ENCODE peak calls at places on chromosomes 3 and 15, in five cellular contexts. One of them, this sample, is unnamed.

GRCh38 chr3:141623732-141624131 is 114.4 kb upstream of the RNF7 start:
- DNase-seq in endothelial cell of umbilical vein: no peak
- DNase-seq in GM23248: no peak
- DNase-seq in OCI-LY7: no peak
- DNase-seq in tibial nerve: no peak
- DNase-seq in this sample: no peak

GRCh38 chr3:176584413-176585176 is 612.7 kb downstream of the TBL1XR1 start:
- DNase-seq in OCI-LY7: no peak
- DNase-seq in tibial nerve: no peak
- DNase-seq in endothelial cell of umbilical vein: peak; percentile 39
- DNase-seq in GM23248: peak; percentile 72
- DNase-seq in this sample: no peak

GRCh38 chr3:105836533-105836932 is 32.3 kb downstream of the CBLB start:
- DNase-seq in GM23248: peak; percentile 91
- DNase-seq in endothelial cell of umbilical vein: no peak
- DNase-seq in tibial nerve: no peak
- DNase-seq in OCI-LY7: peak; percentile 71
- DNase-seq in this sample: no peak

GRCh38 chr3:98272126-98272525 is 8.1 kb downstream of the OR5H6 start:
- DNase-seq in endothelial cell of umbilical vein: no peak
- DNase-seq in OCI-LY7: no peak
- DNase-seq in tibial nerve: no peak
- DNase-seq in GM23248: no peak
- DNase-seq in this sample: no peak

GRCh38 chr3:132981746-132982145 is 56.4 kb upstream of the TMEM108 start:
- DNase-seq in OCI-LY7: no peak
- DNase-seq in tibial nerve: no peak
- DNase-seq in endothelial cell of umbilical vein: no peak
- DNase-seq in GM23248: no peak
- DNase-seq in this sample: peak; percentile 18

GRCh38 chr15:27587810-27588209 is 511.3 kb downstream of the OCA2 start:
- DNase-seq in tibial nerve: no peak
- DNase-seq in GM23248: no peak
- DNase-seq in OCI-LY7: no peak
- DNase-seq in endothelial cell of umbilical vein: no peak
- DNase-seq in this sample: peak; percentile 96

GRCh38 chr3:4995500-4996053 is 16.3 kb downstream of the BHLHE40 start:
- DNase-seq in OCI-LY7: no peak
- DNase-seq in tibial nerve: no peak
- DNase-seq in endothelial cell of umbilical vein: no peak
- DNase-seq in GM23248: peak; percentile 98
- DNase-seq in this sample: no peak

GRCh38 chr15:39300451-39301153 is 280.3 kb upstream of the THBS1 start:
- DNase-seq in endothelial cell of umbilical vein: peak; percentile 81
- DNase-seq in tibial nerve: no peak
- DNase-seq in OCI-LY7: no peak
- DNase-seq in GM23248: peak; percentile 83
- DNase-seq in this sample: no peak

GRCh38 chr15:99452728-99453643 is 112.8 kb upstream of the MEF2A start:
- DNase-seq in GM23248: no peak
- DNase-seq in endothelial cell of umbilical vein: peak; percentile 67
- DNase-seq in tibial nerve: peak; percentile 69
- DNase-seq in OCI-LY7: no peak
- DNase-seq in this sample: no peak

GRCh38 chr15:63363292-63363691 is 18.4 kb downstream of the CA12 start:
- DNase-seq in endothelial cell of umbilical vein: no peak
- DNase-seq in GM23248: no peak
- DNase-seq in OCI-LY7: no peak
- DNase-seq in tibial nerve: no peak
- DNase-seq in this sample: no peak

GRCh38 chr3:181906338-181906737 is 194.6 kb downstream of the SOX2 start:
- DNase-seq in tibial nerve: no peak
- DNase-seq in OCI-LY7: no peak
- DNase-seq in GM23248: no peak
- DNase-seq in endothelial cell of umbilical vein: no peak
- DNase-seq in this sample: no peak

GRCh38 chr3:167814441-167814951 is 79.0 kb downstream of the SERPINI1 start:
- DNase-seq in endothelial cell of umbilical vein: no peak
- DNase-seq in tibial nerve: peak; percentile 24
- DNase-seq in GM23248: peak; percentile 75
- DNase-seq in OCI-LY7: no peak
- DNase-seq in this sample: no peak

GRCh38 chr15:70762469-70763119 is 764 bp downstream of the UACA start:
- DNase-seq in GM23248: peak; percentile 87
- DNase-seq in OCI-LY7: no peak
- DNase-seq in endothelial cell of umbilical vein: peak; percentile 59
- DNase-seq in tibial nerve: peak; percentile 58
- DNase-seq in this sample: peak; percentile 53

GRCh38 chr3:172145287-172145686 is 105.9 kb downstream of the FNDC3B start:
- DNase-seq in OCI-LY7: peak; percentile 45
- DNase-seq in endothelial cell of umbilical vein: no peak
- DNase-seq in tibial nerve: no peak
- DNase-seq in GM23248: no peak
- DNase-seq in this sample: no peak

GRCh38 chr3:122064318-122064717 is 9.2 kb downstream of the CD86 start:
- DNase-seq in tibial nerve: no peak
- DNase-seq in GM23248: no peak
- DNase-seq in endothelial cell of umbilical vein: no peak
- DNase-seq in OCI-LY7: no peak
- DNase-seq in this sample: no peak

GRCh38 chr3:69914395-69914794 is 85.1 kb upstream of the SAMMSON start:
- DNase-seq in OCI-LY7: no peak
- DNase-seq in endothelial cell of umbilical vein: no peak
- DNase-seq in GM23248: no peak
- DNase-seq in tibial nerve: no peak
- DNase-seq in this sample: no peak

GRCh38 chr3:134078169-134078821 is 48.6 kb upstream of the SLCO2A1 start:
- DNase-seq in tibial nerve: no peak
- DNase-seq in OCI-LY7: no peak
- DNase-seq in GM23248: peak; percentile 91
- DNase-seq in endothelial cell of umbilical vein: no peak
- DNase-seq in this sample: no peak

GRCh38 chr15:89323825-89324224 is 10.8 kb downstream of the POLG start:
- DNase-seq in tibial nerve: no peak
- DNase-seq in endothelial cell of umbilical vein: no peak
- DNase-seq in GM23248: no peak
- DNase-seq in OCI-LY7: no peak
- DNase-seq in this sample: no peak
- H3K4me1 ChIP-seq in tibial nerve: no peaks in the 10 kb centered on the region
- H3K4me1 ChIP-seq in endothelial cell of umbilical vein: no peaks in the 10 kb centered on the region
- H3K4me1 ChIP-seq in GM23248: no peaks in the 10 kb centered on the region
- H3K4me1 ChIP-seq in OCI-LY7: peaks cover 9% of the 10 kb centered on the region
- H3K4me1 ChIP-seq in this sample: no peaks in the 10 kb centered on the region

DNA sequence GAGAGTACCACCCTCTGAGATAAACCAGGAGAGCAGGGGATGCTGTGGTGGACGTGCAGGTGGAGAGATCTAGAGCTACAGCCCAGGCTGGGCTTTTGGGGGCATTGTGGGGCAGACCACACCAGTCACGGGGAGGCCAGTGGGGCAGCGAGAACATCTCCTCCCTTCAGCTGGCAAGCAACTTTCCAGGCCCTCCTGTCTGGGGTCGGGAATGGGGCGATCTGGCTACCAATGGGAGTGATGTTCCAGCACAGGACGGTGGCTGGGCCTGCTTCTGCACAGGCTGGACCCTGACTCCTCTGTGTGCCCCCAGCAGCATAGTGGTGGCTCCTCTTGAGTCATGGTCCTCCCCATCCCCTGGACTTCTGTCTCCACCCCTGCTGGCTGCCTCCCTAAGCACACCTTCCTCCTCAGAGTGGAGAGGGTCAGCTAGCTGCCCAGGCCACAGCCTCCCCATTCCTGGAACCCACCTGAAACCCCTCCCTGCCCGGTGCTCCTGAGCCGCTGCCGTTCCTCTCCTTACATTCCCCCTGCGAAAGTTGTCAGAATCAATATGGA is 16.1 kb downstream of the IRAK2 start:
- DNase-seq in endothelial cell of umbilical vein: no peak
- DNase-seq in OCI-LY7: no peak
- DNase-seq in GM23248: no peak
- DNase-seq in tibial nerve: no peak
- DNase-seq in this sample: no peak
- H3K4me1 ChIP-seq in endothelial cell of umbilical vein: peaks cover under 1% of the 10 kb centered on the region
- H3K4me1 ChIP-seq in OCI-LY7: peaks cover 45% of the 10 kb centered on the region
- H3K4me1 ChIP-seq in GM23248: no peaks in the 10 kb centered on the region
- H3K4me1 ChIP-seq in tibial nerve: no peaks in the 10 kb centered on the region
- H3K4me1 ChIP-seq in this sample: no peaks in the 10 kb centered on the region

DNA sequence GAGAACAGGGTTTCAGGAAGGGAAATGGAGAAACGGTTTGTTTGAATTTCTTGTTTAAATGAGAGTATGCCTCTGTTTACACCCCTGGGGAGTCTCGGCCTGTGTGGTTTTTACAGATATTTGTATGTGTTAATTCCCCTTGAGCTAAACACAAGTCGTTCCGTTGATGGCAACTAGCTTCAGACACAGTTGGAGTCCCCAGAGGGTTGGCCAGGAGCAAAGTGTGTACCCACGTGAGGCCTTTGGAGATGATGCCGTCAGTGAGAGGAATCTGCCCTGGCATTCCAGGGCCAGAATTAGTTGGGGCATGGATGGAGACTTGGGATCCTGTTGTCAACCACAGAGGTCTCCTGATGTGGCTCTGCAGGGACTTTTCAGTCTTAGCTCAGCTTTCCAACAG is 44.0 kb downstream of the CEMIP start:
- DNase-seq in tibial nerve: no peak
- DNase-seq in OCI-LY7: no peak
- DNase-seq in endothelial cell of umbilical vein: no peak
- DNase-seq in GM23248: no peak
- DNase-seq in this sample: no peak
- H3K4me1 ChIP-seq in tibial nerve: no peaks in the 10 kb centered on the region
- H3K4me1 ChIP-seq in OCI-LY7: no peaks in the 10 kb centered on the region
- H3K4me1 ChIP-seq in endothelial cell of umbilical vein: no peaks in the 10 kb centered on the region
- H3K4me1 ChIP-seq in GM23248: no peaks in the 10 kb centered on the region
- H3K4me1 ChIP-seq in this sample: peaks cover 19% of the 10 kb centered on the region

DNA sequence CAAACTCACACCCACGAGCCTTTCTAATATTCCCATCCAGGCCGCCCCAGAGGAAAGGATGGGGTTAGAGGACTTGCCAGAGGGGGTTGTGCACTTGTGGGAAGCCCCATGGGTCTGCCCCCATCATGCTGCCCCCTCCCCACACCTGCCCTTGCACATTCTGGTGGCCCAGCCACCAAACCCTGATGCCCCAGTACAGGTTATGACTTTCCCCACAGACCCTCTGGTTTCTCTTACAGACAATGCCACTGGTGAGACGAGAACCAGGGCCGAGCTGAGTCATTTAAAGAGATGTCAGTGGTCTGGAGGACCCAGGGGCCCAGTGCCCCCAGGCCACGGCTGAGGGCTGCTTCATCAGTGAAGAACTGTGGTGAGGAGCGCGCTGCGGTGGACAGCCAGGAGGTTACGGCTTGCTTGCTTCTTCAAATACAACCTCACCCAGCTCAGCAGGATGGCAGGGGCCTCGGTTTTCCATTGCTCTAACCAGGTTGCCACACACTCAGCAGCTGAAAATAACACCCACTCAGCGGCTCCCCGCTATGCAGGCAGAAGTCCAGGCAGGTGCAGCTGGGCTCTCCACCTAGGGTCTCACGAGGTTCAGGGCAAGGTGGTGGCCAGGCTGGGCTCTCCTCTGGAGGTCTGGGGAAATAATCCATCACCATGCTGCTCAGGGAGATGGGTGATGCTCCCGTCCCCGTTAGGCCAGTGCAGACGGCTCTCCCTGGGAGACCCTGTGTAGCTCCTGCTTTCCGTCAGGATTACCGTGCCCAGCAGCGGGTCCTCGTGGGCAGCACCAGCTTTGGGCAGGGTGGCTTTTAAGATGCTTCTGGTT is 13.8 kb upstream of the SNRPA1 start:
- DNase-seq in endothelial cell of umbilical vein: no peak
- DNase-seq in tibial nerve: no peak
- DNase-seq in GM23248: no peak
- DNase-seq in OCI-LY7: no peak
- DNase-seq in this sample: no peak
- H3K4me1 ChIP-seq in endothelial cell of umbilical vein: no peaks in the 10 kb centered on the region
- H3K4me1 ChIP-seq in tibial nerve: no peaks in the 10 kb centered on the region
- H3K4me1 ChIP-seq in GM23248: no peaks in the 10 kb centered on the region
- H3K4me1 ChIP-seq in OCI-LY7: peaks cover 7% of the 10 kb centered on the region
- H3K4me1 ChIP-seq in this sample: no peaks in the 10 kb centered on the region

DNA sequence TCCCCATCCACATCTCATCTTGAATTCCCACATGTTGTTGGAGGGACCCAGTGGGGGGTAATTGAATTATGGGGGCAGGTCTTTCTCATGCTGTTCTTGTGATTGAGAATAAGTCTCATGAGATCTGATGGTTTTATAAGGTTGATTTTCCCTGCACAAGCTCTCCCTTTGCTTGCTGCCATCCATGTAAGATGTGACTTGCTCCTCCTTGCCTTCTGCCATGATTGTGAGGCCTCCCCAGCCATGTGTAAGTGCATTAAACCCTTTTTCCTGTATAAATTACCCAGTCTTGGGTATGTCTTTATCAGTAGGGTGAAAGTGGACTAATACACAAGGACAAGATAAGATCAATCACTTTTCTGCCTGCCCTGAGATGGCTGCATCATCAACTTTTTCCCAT is 5.8 kb upstream of the CCK start:
- DNase-seq in GM23248: no peak
- DNase-seq in endothelial cell of umbilical vein: no peak
- DNase-seq in OCI-LY7: no peak
- DNase-seq in tibial nerve: no peak
- DNase-seq in this sample: no peak
- H3K4me1 ChIP-seq in GM23248: no peaks in the 10 kb centered on the region
- H3K4me1 ChIP-seq in endothelial cell of umbilical vein: no peaks in the 10 kb centered on the region
- H3K4me1 ChIP-seq in OCI-LY7: no peaks in the 10 kb centered on the region
- H3K4me1 ChIP-seq in tibial nerve: no peaks in the 10 kb centered on the region
- H3K4me1 ChIP-seq in this sample: no peaks in the 10 kb centered on the region

GRCh38 chr3:123390865-123391613 is 57.9 kb downstream of the ADCY5 start:
- DNase-seq in OCI-LY7: no peak
- DNase-seq in tibial nerve: peak; percentile 27
- DNase-seq in endothelial cell of umbilical vein: no peak
- DNase-seq in GM23248: peak; percentile 22
- DNase-seq in this sample: no peak
- H3K4me1 ChIP-seq in OCI-LY7: no peaks in the 10 kb centered on the region
- H3K4me1 ChIP-seq in tibial nerve: no peaks in the 10 kb centered on the region
- H3K4me1 ChIP-seq in endothelial cell of umbilical vein: no peaks in the 10 kb centered on the region
- H3K4me1 ChIP-seq in GM23248: no peaks in the 10 kb centered on the region
- H3K4me1 ChIP-seq in this sample: peaks cover 4% of the 10 kb centered on the region

This sample was measured in GM23338.